ENCODE peak calls at places on chromosomes 12 and 14, in five cellular contexts. G is psoas muscle; I is ascending aorta; O is effector memory CD8-positive, alpha-beta T cell; R is activated T-helper 1 cell treated with Interleukin-2 at 50 U/mL for 16 hours. T is an unnamed sample.

GRCh38 chr14:37452323-37452722 is 142.7 kb downstream of the FOXA1 start:
- DNase-seq in G (no peak), I (no peak), O (no peak), R (no peak), T (no peak)

GRCh38 chr12:64392221-64392620 is 1.7 kb upstream of the C12orf56 start:
- DNase-seq in G (no peak), I (no peak), O (no peak), R (no peak), T (no peak)

GRCh38 chr14:101980700-101981099 is 16.3 kb downstream of the DYNC1H1 start:
- DNase-seq in G (peak; percentile 69), I (peak; percentile 66), O (no peak), R (no peak), T (no peak)

GRCh38 chr12:91781114-91781513 is 364.5 kb downstream of the BTG1 start:
- DNase-seq in G (no peak), I (no peak), O (no peak), R (no peak), T (no peak)

GRCh38 chr12:123149828-123150272 is 1.0 kb downstream of the PITPNM2 start:
- DNase-seq in G (no peak), I (no peak), O (no peak), R (no peak), T (no peak)

GRCh38 chr12:124460771-124461170 is 106.6 kb downstream of the NCOR2 start:
- DNase-seq in G (no peak), I (no peak), O (no peak), R (no peak), T (no peak)

GRCh38 chr12:88339254-88339949 is 197.3 kb downstream of the TMTC3 start:
- DNase-seq in G (no peak), I (no peak), O (no peak), R (no peak), T (no peak)

GRCh38 chr12:74491374-74491773 is 46.3 kb upstream of the ATXN7L3B start:
- DNase-seq in G (no peak), I (no peak), O (no peak), R (no peak), T (no peak)

GRCh38 chr12:67430708-67431335 is 161.7 kb downstream of the CAND1 start:
- DNase-seq in G (peak; percentile 68), I (no peak), O (no peak), R (no peak), T (no peak)

GRCh38 chr14:64303471-64303917 is 9.3 kb upstream of the ESR2 start:
- DNase-seq in G (no peak), I (no peak), O (peak; percentile 2), R (no peak), T (peak; percentile 69)

GRCh38 chr12:46459111-46459510 is 86.5 kb upstream of the SLC38A2 start:
- DNase-seq in G (no peak), I (no peak), O (no peak), R (no peak), T (no peak)

GRCh38 chr14:75428230-75429104 is 645 bp downstream of the JDP2 start:
- DNase-seq in G (peak; percentile 57), I (no peak), O (no peak), R (no peak), T (peak; percentile 8)

GRCh38 chr14:74921987-74922751 is 891 bp downstream of the RPS6KL1 start:
- DNase-seq in G (no peak), I (no peak), O (no peak), R (no peak), T (no peak)

GRCh38 chr12:26971963-26972362 is 33.7 kb downstream of the FGFR1OP2 start:
- DNase-seq in G (no peak), I (no peak), O (peak; percentile 54), R (peak; percentile 13), T (no peak)

GRCh38 chr12:132404435-132404855 is 75.1 kb upstream of the GALNT9 start:
- DNase-seq in G (no peak), I (no peak), O (no peak), R (no peak), T (no peak)

GRCh38 chr12:27048822-27049752 is 26.7 kb downstream of the MED21 start:
- DNase-seq in G (no peak), I (no peak), O (no peak), R (no peak), T (no peak)

GRCh38 chr12:122790393-122791075 is 16.2 kb downstream of the CCDC62 start:
- DNase-seq in G (no peak), I (no peak), O (no peak), R (no peak), T (no peak)

GRCh38 chr12:42056130-42056529 is 88.5 kb downstream of the GXYLT1 start:
- DNase-seq in G (no peak), I (no peak), O (no peak), R (no peak), T (no peak)

GRCh38 chr12:98823012-98823411 is 177.9 kb downstream of the APAF1 start:
- DNase-seq in G (no peak), I (no peak), O (no peak), R (no peak), T (no peak)

GRCh38 chr14:52380294-52380693 is 66.2 kb downstream of the PTGER2 start:
- DNase-seq in G (no peak), I (no peak), O (no peak), R (no peak), T (no peak)

GRCh38 chr12:10354502-10354901 is 35.3 kb downstream of the KLRK1 start:
- DNase-seq in G (no peak), I (no peak), O (no peak), R (no peak), T (no peak)

GRCh38 chr14:64704145-64704742 is at the start of gene PLEKHG3:
- DNase-seq in G (peak; percentile 73), I (no peak), O (peak; percentile 33), R (no peak), T (peak; percentile 87)

GRCh38 chr14:94001501-94002396 is 4.6 kb downstream of the CCDC197 start:
- DNase-seq in G (peak; percentile 57), I (no peak), O (peak; percentile 57), R (peak; percentile 45), T (peak; percentile 63)